ENCODE peak calls at places on chromosomes 6 and 20, in seven cellular contexts. One of them, this sample, is unnamed.

GRCh38 chr6:81138236-81138635 is 614.2 kb downstream of the TENT5A start:
- DNase-seq in NB4: no peak
- DNase-seq in BJ: no peak
- DNase-seq in left cardiac atrium: no peak
- DNase-seq in endothelial cell of umbilical vein: no peak
- DNase-seq in H4: peak
- DNase-seq in anterior cingulate cortex: no peak
- DNase-seq in this sample: no peak

GRCh38 chr6:89610149-89610642 is 28.4 kb downstream of the LYRM2 start:
- DNase-seq in anterior cingulate cortex: no peak
- DNase-seq in left cardiac atrium: peak
- DNase-seq in BJ: no peak
- DNase-seq in H4: peak
- DNase-seq in NB4: peak
- DNase-seq in endothelial cell of umbilical vein: peak
- DNase-seq in this sample: peak

GRCh38 chr6:145074805-145075204 is 660.5 kb downstream of the EPM2A start:
- DNase-seq in H4: no peak
- DNase-seq in endothelial cell of umbilical vein: no peak
- DNase-seq in BJ: no peak
- DNase-seq in anterior cingulate cortex: no peak
- DNase-seq in NB4: no peak
- DNase-seq in left cardiac atrium: no peak
- DNase-seq in this sample: no peak

GRCh38 chr6:10908228-10908627 is 21.4 kb downstream of the SYCP2L start:
- DNase-seq in left cardiac atrium: no peak
- DNase-seq in H4: no peak
- DNase-seq in endothelial cell of umbilical vein: peak
- DNase-seq in NB4: no peak
- DNase-seq in BJ: no peak
- DNase-seq in anterior cingulate cortex: no peak
- DNase-seq in this sample: no peak

GRCh38 chr6:57262901-57263694 is 41.0 kb upstream of the RAB23 start:
- DNase-seq in BJ: peak
- DNase-seq in NB4: no peak
- DNase-seq in endothelial cell of umbilical vein: peak
- DNase-seq in H4: peak
- DNase-seq in anterior cingulate cortex: no peak
- DNase-seq in left cardiac atrium: peak
- DNase-seq in this sample: peak

GRCh38 chr20:20362774-20363435 is 5.0 kb upstream of the INSM1 start:
- DNase-seq in left cardiac atrium: no peak
- DNase-seq in anterior cingulate cortex: no peak
- DNase-seq in H4: no peak
- DNase-seq in BJ: no peak
- DNase-seq in endothelial cell of umbilical vein: no peak
- DNase-seq in NB4: peak
- DNase-seq in this sample: no peak

GRCh38 chr20:1804554-1804956 is 90.7 kb upstream of the SIRPA start:
- DNase-seq in BJ: no peak
- DNase-seq in left cardiac atrium: no peak
- DNase-seq in endothelial cell of umbilical vein: no peak
- DNase-seq in NB4: peak
- DNase-seq in anterior cingulate cortex: no peak
- DNase-seq in H4: no peak
- DNase-seq in this sample: no peak

GRCh38 chr6:37103169-37104039 is 66.5 kb upstream of the PIM1 start:
- DNase-seq in anterior cingulate cortex: peak
- DNase-seq in NB4: peak
- DNase-seq in left cardiac atrium: peak
- DNase-seq in endothelial cell of umbilical vein: peak
- DNase-seq in BJ: no peak
- DNase-seq in H4: peak
- DNase-seq in this sample: no peak

GRCh38 chr6:68726992-68727391 is 91.9 kb downstream of the ADGRB3 start:
- DNase-seq in endothelial cell of umbilical vein: no peak
- DNase-seq in NB4: no peak
- DNase-seq in H4: no peak
- DNase-seq in BJ: no peak
- DNase-seq in anterior cingulate cortex: no peak
- DNase-seq in left cardiac atrium: no peak
- DNase-seq in this sample: no peak

GRCh38 chr6:168097621-168098430 is 18.8 kb upstream of the FRMD1 start:
- DNase-seq in BJ: no peak
- DNase-seq in H4: no peak
- DNase-seq in anterior cingulate cortex: no peak
- DNase-seq in endothelial cell of umbilical vein: no peak
- DNase-seq in NB4: no peak
- DNase-seq in left cardiac atrium: peak
- DNase-seq in this sample: no peak

GRCh38 chr6:43698584-43699349 is 11.2 kb upstream of the MRPS18A start:
- DNase-seq in left cardiac atrium: peak
- DNase-seq in H4: peak
- DNase-seq in endothelial cell of umbilical vein: peak
- DNase-seq in NB4: no peak
- DNase-seq in anterior cingulate cortex: no peak
- DNase-seq in BJ: no peak
- DNase-seq in this sample: peak

GRCh38 chr6:21101694-21102093 is 491.9 kb upstream of the SOX4 start:
- DNase-seq in endothelial cell of umbilical vein: no peak
- DNase-seq in NB4: no peak
- DNase-seq in anterior cingulate cortex: no peak
- DNase-seq in left cardiac atrium: no peak
- DNase-seq in H4: no peak
- DNase-seq in BJ: no peak
- DNase-seq in this sample: no peak

GRCh38 chr6:127945434-127946097 is 44.7 kb upstream of the THEMIS start:
- DNase-seq in left cardiac atrium: no peak
- DNase-seq in BJ: no peak
- DNase-seq in H4: no peak
- DNase-seq in anterior cingulate cortex: no peak
- DNase-seq in endothelial cell of umbilical vein: no peak
- DNase-seq in NB4: no peak
- DNase-seq in this sample: no peak

GRCh38 chr20:35015863-35016193 is 60.2 kb downstream of the MYH7B start:
- DNase-seq in endothelial cell of umbilical vein: no peak
- DNase-seq in H4: no peak
- DNase-seq in NB4: no peak
- DNase-seq in left cardiac atrium: no peak
- DNase-seq in BJ: no peak
- DNase-seq in anterior cingulate cortex: no peak
- DNase-seq in this sample: no peak

GRCh38 chr6:10413850-10414765 is 766 bp downstream of the TFAP2A start:
- DNase-seq in NB4: peak
- DNase-seq in anterior cingulate cortex: no peak
- DNase-seq in left cardiac atrium: peak
- DNase-seq in endothelial cell of umbilical vein: no peak
- DNase-seq in BJ: no peak
- DNase-seq in H4: peak
- DNase-seq in this sample: no peak

GRCh38 chr20:35907017-35907685 is 47.2 kb downstream of the SCAND1 start:
- DNase-seq in BJ: no peak
- DNase-seq in anterior cingulate cortex: no peak
- DNase-seq in left cardiac atrium: peak
- DNase-seq in endothelial cell of umbilical vein: peak
- DNase-seq in NB4: no peak
- DNase-seq in H4: no peak
- DNase-seq in this sample: no peak

GRCh38 chr6:156794963-156795362 is 17.8 kb downstream of the ARID1B start:
- DNase-seq in anterior cingulate cortex: no peak
- DNase-seq in NB4: no peak
- DNase-seq in endothelial cell of umbilical vein: no peak
- DNase-seq in H4: no peak
- DNase-seq in left cardiac atrium: no peak
- DNase-seq in BJ: no peak
- DNase-seq in this sample: no peak

GRCh38 chr6:157290797-157291196 is 32.5 kb downstream of the TMEM242 start:
- DNase-seq in endothelial cell of umbilical vein: no peak
- DNase-seq in anterior cingulate cortex: no peak
- DNase-seq in H4: no peak
- DNase-seq in NB4: no peak
- DNase-seq in BJ: no peak
- DNase-seq in left cardiac atrium: no peak
- DNase-seq in this sample: no peak

GRCh38 chr20:61391185-61391584 is 139.1 kb downstream of the CDH4 start:
- DNase-seq in BJ: no peak
- DNase-seq in left cardiac atrium: no peak
- DNase-seq in endothelial cell of umbilical vein: no peak
- DNase-seq in H4: no peak
- DNase-seq in anterior cingulate cortex: no peak
- DNase-seq in NB4: no peak
- DNase-seq in this sample: no peak

GRCh38 chr6:2496291-2496690 is 250.9 kb upstream of the GMDS start:
- DNase-seq in left cardiac atrium: no peak
- DNase-seq in NB4: no peak
- DNase-seq in endothelial cell of umbilical vein: no peak
- DNase-seq in anterior cingulate cortex: no peak
- DNase-seq in BJ: no peak
- DNase-seq in H4: no peak
- DNase-seq in this sample: no peak

GRCh38 chr6:130377371-130377770 is 11.6 kb downstream of the TMEM200A start:
- DNase-seq in anterior cingulate cortex: no peak
- DNase-seq in H4: no peak
- DNase-seq in NB4: no peak
- DNase-seq in left cardiac atrium: no peak
- DNase-seq in BJ: no peak
- DNase-seq in endothelial cell of umbilical vein: no peak
- DNase-seq in this sample: no peak

This sample was measured in astrocyte of the spinal cord.